ENCODE peak calls at places on chromosome 20, in four cellular contexts. One of them, this sample, is unnamed.

GRCh38 chr20:59175861-59176260 is 12.2 kb downstream of the ZNF831 start:
- DNase-seq in NCI-H345: no peak
- DNase-seq in left ventricle myocardium inferior: no peak
- DNase-seq in activated naive CD4-positive, alpha-beta T cell treated with anti-CD3 and anti-CD28 coated beads, Interleukin-2, amount 10 ng/mL, durations not matched to agents 7 days and 5 days: no peak
- DNase-seq in this sample: no peak

GRCh38 chr20:14384411-14384810 is 47.0 kb upstream of the FLRT3 start:
- DNase-seq in activated naive CD4-positive, alpha-beta T cell treated with anti-CD3 and anti-CD28 coated beads, Interleukin-2, amount 10 ng/mL, durations not matched to agents 7 days and 5 days: no peak
- DNase-seq in left ventricle myocardium inferior: no peak
- DNase-seq in NCI-H345: no peak
- DNase-seq in this sample: no peak

GRCh38 chr20:49394264-49394663 is 88.2 kb downstream of the KCNB1 start:
- DNase-seq in left ventricle myocardium inferior: no peak
- DNase-seq in activated naive CD4-positive, alpha-beta T cell treated with anti-CD3 and anti-CD28 coated beads, Interleukin-2, amount 10 ng/mL, durations not matched to agents 7 days and 5 days: no peak
- DNase-seq in NCI-H345: no peak
- DNase-seq in this sample: no peak

GRCh38 chr20:34420146-34420545 is 57.1 kb downstream of the ITCH start:
- DNase-seq in left ventricle myocardium inferior: no peak
- DNase-seq in NCI-H345: no peak
- DNase-seq in activated naive CD4-positive, alpha-beta T cell treated with anti-CD3 and anti-CD28 coated beads, Interleukin-2, amount 10 ng/mL, durations not matched to agents 7 days and 5 days: no peak
- DNase-seq in this sample: no peak

GRCh38 chr20:63159826-63160640 is 55.9 kb downstream of the YTHDF1 start:
- DNase-seq in left ventricle myocardium inferior: no peak
- DNase-seq in NCI-H345: no peak
- DNase-seq in activated naive CD4-positive, alpha-beta T cell treated with anti-CD3 and anti-CD28 coated beads, Interleukin-2, amount 10 ng/mL, durations not matched to agents 7 days and 5 days: no peak
- DNase-seq in this sample: no peak

GRCh38 chr20:61993058-61993457 is 72.6 kb downstream of the TAF4 start:
- DNase-seq in left ventricle myocardium inferior: no peak
- DNase-seq in activated naive CD4-positive, alpha-beta T cell treated with anti-CD3 and anti-CD28 coated beads, Interleukin-2, amount 10 ng/mL, durations not matched to agents 7 days and 5 days: no peak
- DNase-seq in NCI-H345: no peak
- DNase-seq in this sample: no peak

GRCh38 chr20:34558320-34559202 is at the start of gene MAP1LC3A:
- DNase-seq in left ventricle myocardium inferior: peak; percentile 96
- DNase-seq in activated naive CD4-positive, alpha-beta T cell treated with anti-CD3 and anti-CD28 coated beads, Interleukin-2, amount 10 ng/mL, durations not matched to agents 7 days and 5 days: peak; percentile 94
- DNase-seq in NCI-H345: peak; percentile 47
- DNase-seq in this sample: peak; percentile 83

GRCh38 chr20:23244916-23245552 is 105.6 kb upstream of the NXT1 start:
- DNase-seq in left ventricle myocardium inferior: no peak
- DNase-seq in NCI-H345: no peak
- DNase-seq in activated naive CD4-positive, alpha-beta T cell treated with anti-CD3 and anti-CD28 coated beads, Interleukin-2, amount 10 ng/mL, durations not matched to agents 7 days and 5 days: no peak
- DNase-seq in this sample: no peak

GRCh38 chr20:31967830-31968249 is at the start of gene XKR7:
- DNase-seq in left ventricle myocardium inferior: no peak
- DNase-seq in activated naive CD4-positive, alpha-beta T cell treated with anti-CD3 and anti-CD28 coated beads, Interleukin-2, amount 10 ng/mL, durations not matched to agents 7 days and 5 days: peak; percentile 55
- DNase-seq in NCI-H345: peak; percentile 79
- DNase-seq in this sample: no peak

GRCh38 chr20:41321003-41321402 is 3.5 kb upstream of the ZHX3 start:
- DNase-seq in activated naive CD4-positive, alpha-beta T cell treated with anti-CD3 and anti-CD28 coated beads, Interleukin-2, amount 10 ng/mL, durations not matched to agents 7 days and 5 days: no peak
- DNase-seq in NCI-H345: no peak
- DNase-seq in left ventricle myocardium inferior: no peak
- DNase-seq in this sample: no peak

GRCh38 chr20:46364670-46365482 is 41.5 kb downstream of the ELMO2 start:
- DNase-seq in NCI-H345: no peak
- DNase-seq in left ventricle myocardium inferior: no peak
- DNase-seq in activated naive CD4-positive, alpha-beta T cell treated with anti-CD3 and anti-CD28 coated beads, Interleukin-2, amount 10 ng/mL, durations not matched to agents 7 days and 5 days: peak; percentile 19
- DNase-seq in this sample: no peak

GRCh38 chr20:44967207-44967807 is 995 bp downstream of the STK4 start:
- DNase-seq in left ventricle myocardium inferior: no peak
- DNase-seq in activated naive CD4-positive, alpha-beta T cell treated with anti-CD3 and anti-CD28 coated beads, Interleukin-2, amount 10 ng/mL, durations not matched to agents 7 days and 5 days: peak; percentile 54
- DNase-seq in NCI-H345: no peak
- DNase-seq in this sample: no peak

GRCh38 chr20:63145156-63145555 is 70.8 kb downstream of the YTHDF1 start:
- DNase-seq in NCI-H345: no peak
- DNase-seq in left ventricle myocardium inferior: no peak
- DNase-seq in activated naive CD4-positive, alpha-beta T cell treated with anti-CD3 and anti-CD28 coated beads, Interleukin-2, amount 10 ng/mL, durations not matched to agents 7 days and 5 days: no peak
- DNase-seq in this sample: no peak

GRCh38 chr20:51713213-51713598 is 55.0 kb downstream of the ATP9A start:
- DNase-seq in left ventricle myocardium inferior: no peak
- DNase-seq in activated naive CD4-positive, alpha-beta T cell treated with anti-CD3 and anti-CD28 coated beads, Interleukin-2, amount 10 ng/mL, durations not matched to agents 7 days and 5 days: no peak
- DNase-seq in NCI-H345: no peak
- DNase-seq in this sample: no peak

GRCh38 chr20:30921286-30922071 is 336.0 kb upstream of the DEFB115 start:
- DNase-seq in activated naive CD4-positive, alpha-beta T cell treated with anti-CD3 and anti-CD28 coated beads, Interleukin-2, amount 10 ng/mL, durations not matched to agents 7 days and 5 days: no peak
- DNase-seq in left ventricle myocardium inferior: no peak
- DNase-seq in NCI-H345: no peak
- DNase-seq in this sample: no peak

GRCh38 chr20:52190437-52191131 is 995 bp downstream of the ZFP64 start:
- DNase-seq in activated naive CD4-positive, alpha-beta T cell treated with anti-CD3 and anti-CD28 coated beads, Interleukin-2, amount 10 ng/mL, durations not matched to agents 7 days and 5 days: peak; percentile 60
- DNase-seq in NCI-H345: peak; percentile 70
- DNase-seq in left ventricle myocardium inferior: peak; percentile 30
- DNase-seq in this sample: no peak

GRCh38 chr20:31719644-31720485 is 2.8 kb downstream of the BCL2L1 start:
- DNase-seq in left ventricle myocardium inferior: no peak
- DNase-seq in activated naive CD4-positive, alpha-beta T cell treated with anti-CD3 and anti-CD28 coated beads, Interleukin-2, amount 10 ng/mL, durations not matched to agents 7 days and 5 days: no peak
- DNase-seq in NCI-H345: no peak
- DNase-seq in this sample: no peak

GRCh38 chr20:1305682-1306081 is 23.3 kb downstream of the SDCBP2 start:
- DNase-seq in NCI-H345: no peak
- DNase-seq in activated naive CD4-positive, alpha-beta T cell treated with anti-CD3 and anti-CD28 coated beads, Interleukin-2, amount 10 ng/mL, durations not matched to agents 7 days and 5 days: no peak
- DNase-seq in left ventricle myocardium inferior: no peak
- DNase-seq in this sample: no peak

GRCh38 chr20:13200767-13201500 is 20.1 kb upstream of the ISM1 start:
- DNase-seq in activated naive CD4-positive, alpha-beta T cell treated with anti-CD3 and anti-CD28 coated beads, Interleukin-2, amount 10 ng/mL, durations not matched to agents 7 days and 5 days: no peak
- DNase-seq in NCI-H345: peak; percentile 94
- DNase-seq in left ventricle myocardium inferior: no peak
- DNase-seq in this sample: peak; percentile 54

GRCh38 chr20:47352332-47353223 is 3.9 kb downstream of the ZMYND8 start:
- DNase-seq in NCI-H345: no peak
- DNase-seq in activated naive CD4-positive, alpha-beta T cell treated with anti-CD3 and anti-CD28 coated beads, Interleukin-2, amount 10 ng/mL, durations not matched to agents 7 days and 5 days: no peak
- DNase-seq in left ventricle myocardium inferior: peak; percentile 59
- DNase-seq in this sample: no peak

GRCh38 chr20:25274891-25275812 is 27.3 kb downstream of the PYGB start:
- DNase-seq in NCI-H345: no peak
- DNase-seq in activated naive CD4-positive, alpha-beta T cell treated with anti-CD3 and anti-CD28 coated beads, Interleukin-2, amount 10 ng/mL, durations not matched to agents 7 days and 5 days: peak; percentile 16
- DNase-seq in left ventricle myocardium inferior: peak; percentile 71
- DNase-seq in this sample: no peak

GRCh38 chr20:21796059-21796458 is 90.6 kb downstream of the PAX1 start:
- DNase-seq in activated naive CD4-positive, alpha-beta T cell treated with anti-CD3 and anti-CD28 coated beads, Interleukin-2, amount 10 ng/mL, durations not matched to agents 7 days and 5 days: no peak
- DNase-seq in left ventricle myocardium inferior: no peak
- DNase-seq in NCI-H345: no peak
- DNase-seq in this sample: no peak

GRCh38 chr20:58293453-58293852 is 16.1 kb upstream of the RAB22A start:
- DNase-seq in NCI-H345: no peak
- DNase-seq in left ventricle myocardium inferior: peak; percentile 25
- DNase-seq in activated naive CD4-positive, alpha-beta T cell treated with anti-CD3 and anti-CD28 coated beads, Interleukin-2, amount 10 ng/mL, durations not matched to agents 7 days and 5 days: no peak
- DNase-seq in this sample: no peak

GRCh38 chr20:42218566-42218965 is 600.4 kb upstream of the CHD6 start:
- DNase-seq in activated naive CD4-positive, alpha-beta T cell treated with anti-CD3 and anti-CD28 coated beads, Interleukin-2, amount 10 ng/mL, durations not matched to agents 7 days and 5 days: no peak
- DNase-seq in left ventricle myocardium inferior: no peak
- DNase-seq in NCI-H345: no peak
- DNase-seq in this sample: no peak

GRCh38 chr20:22690616-22691179 is 106.3 kb upstream of the FOXA2 start:
- DNase-seq in NCI-H345: no peak
- DNase-seq in left ventricle myocardium inferior: no peak
- DNase-seq in activated naive CD4-positive, alpha-beta T cell treated with anti-CD3 and anti-CD28 coated beads, Interleukin-2, amount 10 ng/mL, durations not matched to agents 7 days and 5 days: no peak
- DNase-seq in this sample: no peak

GRCh38 chr20:57622201-57622570 is 2.0 kb upstream of the ZBP1 start:
- DNase-seq in left ventricle myocardium inferior: no peak
- DNase-seq in NCI-H345: no peak
- DNase-seq in activated naive CD4-positive, alpha-beta T cell treated with anti-CD3 and anti-CD28 coated beads, Interleukin-2, amount 10 ng/mL, durations not matched to agents 7 days and 5 days: no peak
- DNase-seq in this sample: no peak

GRCh38 chr20:23246682-23247664 is 103.6 kb upstream of the NXT1 start:
- DNase-seq in left ventricle myocardium inferior: peak; percentile 63
- DNase-seq in NCI-H345: no peak
- DNase-seq in activated naive CD4-positive, alpha-beta T cell treated with anti-CD3 and anti-CD28 coated beads, Interleukin-2, amount 10 ng/mL, durations not matched to agents 7 days and 5 days: no peak
- DNase-seq in this sample: no peak